ENCODE peak calls at places on chromosomes 16 and 17, in ten cellular contexts. One of them, this sample, is unnamed.

GRCh38 chr16:84990782-84991181 is 20.6 kb downstream of the ZDHHC7 start:
- DNase-seq in EL: no peak
- DNase-seq in activated T-helper 9 cell treated with anti-CD3 and anti-CD28 coated beads, Interleukin-2, amount 50 U/mL, for 16 hours: no peak
- DNase-seq in Calu3: no peak
- DNase-seq in glutamatergic neuron: no peak
- DNase-seq in NCI-H1930: no peak
- DNase-seq in stimulated activated CD8-positive, alpha-beta memory T cell treated with anti-CD3 and anti-CD28 coated beads, Interleukin-12 subunit alpha, Interleukin-12 subunit beta, amount 100 ng/mL, for 1 hour: no peak
- DNase-seq in skeletal muscle cell: no peak
- DNase-seq in vagina: no peak
- DNase-seq in CD4-positive, alpha-beta T cell: no peak
- DNase-seq in this sample: no peak

GRCh38 chr16:35150805-35151312 is 1691.4 kb downstream of the TP53TG3F start:
- DNase-seq in EL: no peak
- DNase-seq in activated T-helper 9 cell treated with anti-CD3 and anti-CD28 coated beads, Interleukin-2, amount 50 U/mL, for 16 hours: no peak
- DNase-seq in Calu3: no peak
- DNase-seq in glutamatergic neuron: no peak
- DNase-seq in NCI-H1930: no peak
- DNase-seq in stimulated activated CD8-positive, alpha-beta memory T cell treated with anti-CD3 and anti-CD28 coated beads, Interleukin-12 subunit alpha, Interleukin-12 subunit beta, amount 100 ng/mL, for 1 hour: no peak
- DNase-seq in skeletal muscle cell: no peak
- DNase-seq in vagina: no peak
- DNase-seq in CD4-positive, alpha-beta T cell: no peak
- DNase-seq in this sample: no peak

GRCh38 chr17:27609606-27610303 is 21.2 kb upstream of the LGALS9 start:
- DNase-seq in EL: peak
- DNase-seq in activated T-helper 9 cell treated with anti-CD3 and anti-CD28 coated beads, Interleukin-2, amount 50 U/mL, for 16 hours: no peak
- DNase-seq in Calu3: peak
- DNase-seq in glutamatergic neuron: peak
- DNase-seq in NCI-H1930: no peak
- DNase-seq in stimulated activated CD8-positive, alpha-beta memory T cell treated with anti-CD3 and anti-CD28 coated beads, Interleukin-12 subunit alpha, Interleukin-12 subunit beta, amount 100 ng/mL, for 1 hour: no peak
- DNase-seq in skeletal muscle cell: no peak
- DNase-seq in vagina: no peak
- DNase-seq in CD4-positive, alpha-beta T cell: no peak
- DNase-seq in this sample: no peak

GRCh38 chr17:79650861-79651260 is 40.0 kb upstream of the RBFOX3 start:
- DNase-seq in EL: no peak
- DNase-seq in activated T-helper 9 cell treated with anti-CD3 and anti-CD28 coated beads, Interleukin-2, amount 50 U/mL, for 16 hours: no peak
- DNase-seq in Calu3: no peak
- DNase-seq in glutamatergic neuron: no peak
- DNase-seq in NCI-H1930: no peak
- DNase-seq in stimulated activated CD8-positive, alpha-beta memory T cell treated with anti-CD3 and anti-CD28 coated beads, Interleukin-12 subunit alpha, Interleukin-12 subunit beta, amount 100 ng/mL, for 1 hour: no peak
- DNase-seq in skeletal muscle cell: no peak
- DNase-seq in vagina: no peak
- DNase-seq in CD4-positive, alpha-beta T cell: no peak
- DNase-seq in this sample: no peak

GRCh38 chr16:89712476-89712805 is 8.3 kb downstream of the VPS9D1 start:
- DNase-seq in EL: no peak
- DNase-seq in activated T-helper 9 cell treated with anti-CD3 and anti-CD28 coated beads, Interleukin-2, amount 50 U/mL, for 16 hours: no peak
- DNase-seq in Calu3: no peak
- DNase-seq in glutamatergic neuron: no peak
- DNase-seq in NCI-H1930: no peak
- DNase-seq in stimulated activated CD8-positive, alpha-beta memory T cell treated with anti-CD3 and anti-CD28 coated beads, Interleukin-12 subunit alpha, Interleukin-12 subunit beta, amount 100 ng/mL, for 1 hour: no peak
- DNase-seq in skeletal muscle cell: no peak
- DNase-seq in vagina: no peak
- DNase-seq in CD4-positive, alpha-beta T cell: no peak
- DNase-seq in this sample: no peak

GRCh38 chr17:77433385-77434135 is 292.8 kb downstream of the SEC14L1 start:
- DNase-seq in EL: peak
- DNase-seq in activated T-helper 9 cell treated with anti-CD3 and anti-CD28 coated beads, Interleukin-2, amount 50 U/mL, for 16 hours: no peak
- DNase-seq in Calu3: no peak
- DNase-seq in glutamatergic neuron: no peak
- DNase-seq in NCI-H1930: no peak
- DNase-seq in stimulated activated CD8-positive, alpha-beta memory T cell treated with anti-CD3 and anti-CD28 coated beads, Interleukin-12 subunit alpha, Interleukin-12 subunit beta, amount 100 ng/mL, for 1 hour: no peak
- DNase-seq in skeletal muscle cell: no peak
- DNase-seq in vagina: no peak
- DNase-seq in CD4-positive, alpha-beta T cell: no peak
- DNase-seq in this sample: no peak

GRCh38 chr17:50127661-50128361 is 2.1 kb downstream of the SAMD14 start:
- DNase-seq in EL: peak
- DNase-seq in activated T-helper 9 cell treated with anti-CD3 and anti-CD28 coated beads, Interleukin-2, amount 50 U/mL, for 16 hours: no peak
- DNase-seq in Calu3: peak
- DNase-seq in glutamatergic neuron: no peak
- DNase-seq in NCI-H1930: no peak
- DNase-seq in stimulated activated CD8-positive, alpha-beta memory T cell treated with anti-CD3 and anti-CD28 coated beads, Interleukin-12 subunit alpha, Interleukin-12 subunit beta, amount 100 ng/mL, for 1 hour: no peak
- DNase-seq in skeletal muscle cell: no peak
- DNase-seq in vagina: no peak
- DNase-seq in CD4-positive, alpha-beta T cell: no peak
- DNase-seq in this sample: no peak

GRCh38 chr16:47519037-47519436 is 57.9 kb downstream of the PHKB start:
- DNase-seq in EL: peak
- DNase-seq in activated T-helper 9 cell treated with anti-CD3 and anti-CD28 coated beads, Interleukin-2, amount 50 U/mL, for 16 hours: no peak
- DNase-seq in Calu3: no peak
- DNase-seq in glutamatergic neuron: no peak
- DNase-seq in NCI-H1930: no peak
- DNase-seq in stimulated activated CD8-positive, alpha-beta memory T cell treated with anti-CD3 and anti-CD28 coated beads, Interleukin-12 subunit alpha, Interleukin-12 subunit beta, amount 100 ng/mL, for 1 hour: no peak
- DNase-seq in skeletal muscle cell: no peak
- DNase-seq in vagina: no peak
- DNase-seq in CD4-positive, alpha-beta T cell: no peak
- DNase-seq in this sample: no peak

GRCh38 chr17:63019138-63019873 is 53.3 kb downstream of the TANC2 start:
- DNase-seq in EL: no peak
- DNase-seq in activated T-helper 9 cell treated with anti-CD3 and anti-CD28 coated beads, Interleukin-2, amount 50 U/mL, for 16 hours: no peak
- DNase-seq in Calu3: no peak
- DNase-seq in glutamatergic neuron: no peak
- DNase-seq in NCI-H1930: no peak
- DNase-seq in stimulated activated CD8-positive, alpha-beta memory T cell treated with anti-CD3 and anti-CD28 coated beads, Interleukin-12 subunit alpha, Interleukin-12 subunit beta, amount 100 ng/mL, for 1 hour: no peak
- DNase-seq in skeletal muscle cell: no peak
- DNase-seq in vagina: no peak
- DNase-seq in CD4-positive, alpha-beta T cell: no peak
- DNase-seq in this sample: no peak

GRCh38 chr16:28313587-28313986 is 21.3 kb downstream of the SBK1 start:
- DNase-seq in EL: no peak
- DNase-seq in activated T-helper 9 cell treated with anti-CD3 and anti-CD28 coated beads, Interleukin-2, amount 50 U/mL, for 16 hours: no peak
- DNase-seq in Calu3: no peak
- DNase-seq in glutamatergic neuron: no peak
- DNase-seq in NCI-H1930: no peak
- DNase-seq in stimulated activated CD8-positive, alpha-beta memory T cell treated with anti-CD3 and anti-CD28 coated beads, Interleukin-12 subunit alpha, Interleukin-12 subunit beta, amount 100 ng/mL, for 1 hour: no peak
- DNase-seq in skeletal muscle cell: no peak
- DNase-seq in vagina: no peak
- DNase-seq in CD4-positive, alpha-beta T cell: no peak
- DNase-seq in this sample: no peak

GRCh38 chr17:55731586-55732250 is 9.1 kb upstream of the TMEM100 start:
- DNase-seq in EL: no peak
- DNase-seq in activated T-helper 9 cell treated with anti-CD3 and anti-CD28 coated beads, Interleukin-2, amount 50 U/mL, for 16 hours: no peak
- DNase-seq in Calu3: no peak
- DNase-seq in glutamatergic neuron: no peak
- DNase-seq in NCI-H1930: no peak
- DNase-seq in stimulated activated CD8-positive, alpha-beta memory T cell treated with anti-CD3 and anti-CD28 coated beads, Interleukin-12 subunit alpha, Interleukin-12 subunit beta, amount 100 ng/mL, for 1 hour: no peak
- DNase-seq in skeletal muscle cell: peak
- DNase-seq in vagina: peak
- DNase-seq in CD4-positive, alpha-beta T cell: no peak
- DNase-seq in this sample: no peak

GRCh38 chr16:54140057-54140787 is 146.4 kb downstream of the IRX3 start:
- DNase-seq in EL: no peak
- DNase-seq in activated T-helper 9 cell treated with anti-CD3 and anti-CD28 coated beads, Interleukin-2, amount 50 U/mL, for 16 hours: no peak
- DNase-seq in Calu3: no peak
- DNase-seq in glutamatergic neuron: no peak
- DNase-seq in NCI-H1930: no peak
- DNase-seq in stimulated activated CD8-positive, alpha-beta memory T cell treated with anti-CD3 and anti-CD28 coated beads, Interleukin-12 subunit alpha, Interleukin-12 subunit beta, amount 100 ng/mL, for 1 hour: no peak
- DNase-seq in skeletal muscle cell: no peak
- DNase-seq in vagina: no peak
- DNase-seq in CD4-positive, alpha-beta T cell: no peak
- DNase-seq in this sample: no peak

GRCh38 chr17:16997514-16998429 is 25.9 kb upstream of the TNFRSF13B start:
- DNase-seq in EL: no peak
- DNase-seq in activated T-helper 9 cell treated with anti-CD3 and anti-CD28 coated beads, Interleukin-2, amount 50 U/mL, for 16 hours: peak
- DNase-seq in Calu3: peak
- DNase-seq in glutamatergic neuron: no peak
- DNase-seq in NCI-H1930: no peak
- DNase-seq in stimulated activated CD8-positive, alpha-beta memory T cell treated with anti-CD3 and anti-CD28 coated beads, Interleukin-12 subunit alpha, Interleukin-12 subunit beta, amount 100 ng/mL, for 1 hour: no peak
- DNase-seq in skeletal muscle cell: no peak
- DNase-seq in vagina: no peak
- DNase-seq in CD4-positive, alpha-beta T cell: no peak
- DNase-seq in this sample: no peak

GRCh38 chr17:47864791-47865216 is 13.8 kb upstream of the SP6 start:
- DNase-seq in EL: peak
- DNase-seq in activated T-helper 9 cell treated with anti-CD3 and anti-CD28 coated beads, Interleukin-2, amount 50 U/mL, for 16 hours: no peak
- DNase-seq in Calu3: no peak
- DNase-seq in glutamatergic neuron: no peak
- DNase-seq in NCI-H1930: no peak
- DNase-seq in stimulated activated CD8-positive, alpha-beta memory T cell treated with anti-CD3 and anti-CD28 coated beads, Interleukin-12 subunit alpha, Interleukin-12 subunit beta, amount 100 ng/mL, for 1 hour: no peak
- DNase-seq in skeletal muscle cell: no peak
- DNase-seq in vagina: no peak
- DNase-seq in CD4-positive, alpha-beta T cell: no peak
- DNase-seq in this sample: no peak

GRCh38 chr16:67968440-67969285 is at the start of gene SLC12A4:
- DNase-seq in EL: peak
- DNase-seq in activated T-helper 9 cell treated with anti-CD3 and anti-CD28 coated beads, Interleukin-2, amount 50 U/mL, for 16 hours: peak
- DNase-seq in Calu3: peak
- DNase-seq in glutamatergic neuron: peak
- DNase-seq in NCI-H1930: no peak
- DNase-seq in stimulated activated CD8-positive, alpha-beta memory T cell treated with anti-CD3 and anti-CD28 coated beads, Interleukin-12 subunit alpha, Interleukin-12 subunit beta, amount 100 ng/mL, for 1 hour: peak
- DNase-seq in skeletal muscle cell: peak
- DNase-seq in vagina: no peak
- DNase-seq in CD4-positive, alpha-beta T cell: peak
- DNase-seq in this sample: peak

GRCh38 chr16:71263581-71263980 is 25.6 kb downstream of the CMTR2 start:
- DNase-seq in EL: no peak
- DNase-seq in activated T-helper 9 cell treated with anti-CD3 and anti-CD28 coated beads, Interleukin-2, amount 50 U/mL, for 16 hours: no peak
- DNase-seq in Calu3: no peak
- DNase-seq in glutamatergic neuron: no peak
- DNase-seq in NCI-H1930: no peak
- DNase-seq in stimulated activated CD8-positive, alpha-beta memory T cell treated with anti-CD3 and anti-CD28 coated beads, Interleukin-12 subunit alpha, Interleukin-12 subunit beta, amount 100 ng/mL, for 1 hour: no peak
- DNase-seq in skeletal muscle cell: no peak
- DNase-seq in vagina: no peak
- DNase-seq in CD4-positive, alpha-beta T cell: no peak
- DNase-seq in this sample: no peak

GRCh38 chr17:45040459-45040858 is 11.0 kb downstream of the DCAKD start:
- DNase-seq in EL: no peak
- DNase-seq in activated T-helper 9 cell treated with anti-CD3 and anti-CD28 coated beads, Interleukin-2, amount 50 U/mL, for 16 hours: no peak
- DNase-seq in Calu3: no peak
- DNase-seq in glutamatergic neuron: no peak
- DNase-seq in NCI-H1930: no peak
- DNase-seq in stimulated activated CD8-positive, alpha-beta memory T cell treated with anti-CD3 and anti-CD28 coated beads, Interleukin-12 subunit alpha, Interleukin-12 subunit beta, amount 100 ng/mL, for 1 hour: no peak
- DNase-seq in skeletal muscle cell: no peak
- DNase-seq in vagina: no peak
- DNase-seq in CD4-positive, alpha-beta T cell: no peak
- DNase-seq in this sample: no peak

GRCh38 chr16:90008708-90009145 is 10.5 kb downstream of the DBNDD1 start:
- DNase-seq in EL: no peak
- DNase-seq in activated T-helper 9 cell treated with anti-CD3 and anti-CD28 coated beads, Interleukin-2, amount 50 U/mL, for 16 hours: peak
- DNase-seq in Calu3: no peak
- DNase-seq in glutamatergic neuron: no peak
- DNase-seq in NCI-H1930: no peak
- DNase-seq in stimulated activated CD8-positive, alpha-beta memory T cell treated with anti-CD3 and anti-CD28 coated beads, Interleukin-12 subunit alpha, Interleukin-12 subunit beta, amount 100 ng/mL, for 1 hour: peak
- DNase-seq in skeletal muscle cell: no peak
- DNase-seq in vagina: no peak
- DNase-seq in CD4-positive, alpha-beta T cell: peak
- DNase-seq in this sample: peak

GRCh38 chr16:73873643-73874042 is 423.0 kb upstream of the PSMD7 start:
- DNase-seq in EL: no peak
- DNase-seq in activated T-helper 9 cell treated with anti-CD3 and anti-CD28 coated beads, Interleukin-2, amount 50 U/mL, for 16 hours: no peak
- DNase-seq in Calu3: no peak
- DNase-seq in glutamatergic neuron: no peak
- DNase-seq in NCI-H1930: no peak
- DNase-seq in stimulated activated CD8-positive, alpha-beta memory T cell treated with anti-CD3 and anti-CD28 coated beads, Interleukin-12 subunit alpha, Interleukin-12 subunit beta, amount 100 ng/mL, for 1 hour: no peak
- DNase-seq in skeletal muscle cell: no peak
- DNase-seq in vagina: no peak
- DNase-seq in CD4-positive, alpha-beta T cell: no peak
- DNase-seq in this sample: no peak

GRCh38 chr17:15398736-15399331 is 57.4 kb upstream of the TEKT3 start:
- DNase-seq in EL: peak
- DNase-seq in activated T-helper 9 cell treated with anti-CD3 and anti-CD28 coated beads, Interleukin-2, amount 50 U/mL, for 16 hours: no peak
- DNase-seq in Calu3: no peak
- DNase-seq in glutamatergic neuron: no peak
- DNase-seq in NCI-H1930: no peak
- DNase-seq in stimulated activated CD8-positive, alpha-beta memory T cell treated with anti-CD3 and anti-CD28 coated beads, Interleukin-12 subunit alpha, Interleukin-12 subunit beta, amount 100 ng/mL, for 1 hour: no peak
- DNase-seq in skeletal muscle cell: no peak
- DNase-seq in vagina: no peak
- DNase-seq in CD4-positive, alpha-beta T cell: no peak
- DNase-seq in this sample: no peak

GRCh38 chr16:63008688-63009087 is 972.5 kb upstream of the CDH8 start:
- DNase-seq in EL: no peak
- DNase-seq in activated T-helper 9 cell treated with anti-CD3 and anti-CD28 coated beads, Interleukin-2, amount 50 U/mL, for 16 hours: no peak
- DNase-seq in Calu3: no peak
- DNase-seq in glutamatergic neuron: no peak
- DNase-seq in NCI-H1930: no peak
- DNase-seq in stimulated activated CD8-positive, alpha-beta memory T cell treated with anti-CD3 and anti-CD28 coated beads, Interleukin-12 subunit alpha, Interleukin-12 subunit beta, amount 100 ng/mL, for 1 hour: no peak
- DNase-seq in skeletal muscle cell: no peak
- DNase-seq in vagina: no peak
- DNase-seq in CD4-positive, alpha-beta T cell: no peak
- DNase-seq in this sample: no peak

GRCh38 chr17:73855933-73856332 is 211.7 kb upstream of the SDK2 start:
- DNase-seq in EL: no peak
- DNase-seq in activated T-helper 9 cell treated with anti-CD3 and anti-CD28 coated beads, Interleukin-2, amount 50 U/mL, for 16 hours: no peak
- DNase-seq in Calu3: no peak
- DNase-seq in glutamatergic neuron: no peak
- DNase-seq in NCI-H1930: no peak
- DNase-seq in stimulated activated CD8-positive, alpha-beta memory T cell treated with anti-CD3 and anti-CD28 coated beads, Interleukin-12 subunit alpha, Interleukin-12 subunit beta, amount 100 ng/mL, for 1 hour: no peak
- DNase-seq in skeletal muscle cell: no peak
- DNase-seq in vagina: no peak
- DNase-seq in CD4-positive, alpha-beta T cell: no peak
- DNase-seq in this sample: no peak

GRCh38 chr16:49866533-49867155 is 10.7 kb upstream of the ZNF423 start:
- DNase-seq in EL: no peak
- DNase-seq in activated T-helper 9 cell treated with anti-CD3 and anti-CD28 coated beads, Interleukin-2, amount 50 U/mL, for 16 hours: no peak
- DNase-seq in Calu3: no peak
- DNase-seq in glutamatergic neuron: no peak
- DNase-seq in NCI-H1930: no peak
- DNase-seq in stimulated activated CD8-positive, alpha-beta memory T cell treated with anti-CD3 and anti-CD28 coated beads, Interleukin-12 subunit alpha, Interleukin-12 subunit beta, amount 100 ng/mL, for 1 hour: no peak
- DNase-seq in skeletal muscle cell: no peak
- DNase-seq in vagina: no peak
- DNase-seq in CD4-positive, alpha-beta T cell: no peak
- DNase-seq in this sample: no peak

GRCh38 chr17:65855245-65855644 is 293.8 kb upstream of the AXIN2 start:
- DNase-seq in EL: peak
- DNase-seq in activated T-helper 9 cell treated with anti-CD3 and anti-CD28 coated beads, Interleukin-2, amount 50 U/mL, for 16 hours: no peak
- DNase-seq in Calu3: peak
- DNase-seq in glutamatergic neuron: no peak
- DNase-seq in NCI-H1930: no peak
- DNase-seq in stimulated activated CD8-positive, alpha-beta memory T cell treated with anti-CD3 and anti-CD28 coated beads, Interleukin-12 subunit alpha, Interleukin-12 subunit beta, amount 100 ng/mL, for 1 hour: no peak
- DNase-seq in skeletal muscle cell: no peak
- DNase-seq in vagina: no peak
- DNase-seq in CD4-positive, alpha-beta T cell: no peak
- DNase-seq in this sample: no peak

GRCh38 chr17:81493198-81494038 is 19.2 kb downstream of the ACTG1 start:
- DNase-seq in EL: no peak
- DNase-seq in activated T-helper 9 cell treated with anti-CD3 and anti-CD28 coated beads, Interleukin-2, amount 50 U/mL, for 16 hours: no peak
- DNase-seq in Calu3: no peak
- DNase-seq in glutamatergic neuron: no peak
- DNase-seq in NCI-H1930: no peak
- DNase-seq in stimulated activated CD8-positive, alpha-beta memory T cell treated with anti-CD3 and anti-CD28 coated beads, Interleukin-12 subunit alpha, Interleukin-12 subunit beta, amount 100 ng/mL, for 1 hour: no peak
- DNase-seq in skeletal muscle cell: no peak
- DNase-seq in vagina: no peak
- DNase-seq in CD4-positive, alpha-beta T cell: no peak
- DNase-seq in this sample: no peak

GRCh38 chr16:3696425-3697218 is 20.7 kb downstream of the TRAP1 start:
- DNase-seq in EL: peak
- DNase-seq in activated T-helper 9 cell treated with anti-CD3 and anti-CD28 coated beads, Interleukin-2, amount 50 U/mL, for 16 hours: no peak
- DNase-seq in Calu3: no peak
- DNase-seq in glutamatergic neuron: no peak
- DNase-seq in NCI-H1930: no peak
- DNase-seq in stimulated activated CD8-positive, alpha-beta memory T cell treated with anti-CD3 and anti-CD28 coated beads, Interleukin-12 subunit alpha, Interleukin-12 subunit beta, amount 100 ng/mL, for 1 hour: no peak
- DNase-seq in skeletal muscle cell: peak
- DNase-seq in vagina: no peak
- DNase-seq in CD4-positive, alpha-beta T cell: no peak
- DNase-seq in this sample: no peak

GRCh38 chr16:56319391-56319790 is 106.0 kb downstream of the AMFR start:
- DNase-seq in EL: no peak
- DNase-seq in activated T-helper 9 cell treated with anti-CD3 and anti-CD28 coated beads, Interleukin-2, amount 50 U/mL, for 16 hours: no peak
- DNase-seq in Calu3: no peak
- DNase-seq in glutamatergic neuron: no peak
- DNase-seq in NCI-H1930: no peak
- DNase-seq in stimulated activated CD8-positive, alpha-beta memory T cell treated with anti-CD3 and anti-CD28 coated beads, Interleukin-12 subunit alpha, Interleukin-12 subunit beta, amount 100 ng/mL, for 1 hour: no peak
- DNase-seq in skeletal muscle cell: no peak
- DNase-seq in vagina: no peak
- DNase-seq in CD4-positive, alpha-beta T cell: no peak
- DNase-seq in this sample: no peak

GRCh38 chr16:4679156-4679853 is 14.1 kb upstream of the NUDT16L1 start:
- DNase-seq in EL: no peak
- DNase-seq in activated T-helper 9 cell treated with anti-CD3 and anti-CD28 coated beads, Interleukin-2, amount 50 U/mL, for 16 hours: no peak
- DNase-seq in Calu3: peak
- DNase-seq in glutamatergic neuron: no peak
- DNase-seq in NCI-H1930: no peak
- DNase-seq in stimulated activated CD8-positive, alpha-beta memory T cell treated with anti-CD3 and anti-CD28 coated beads, Interleukin-12 subunit alpha, Interleukin-12 subunit beta, amount 100 ng/mL, for 1 hour: no peak
- DNase-seq in skeletal muscle cell: no peak
- DNase-seq in vagina: no peak
- DNase-seq in CD4-positive, alpha-beta T cell: no peak
- DNase-seq in this sample: no peak

This sample was measured in KG1.